ENCODE peak calls at places on chromosomes 12 and 14, in ten cellular contexts. G is HT1080; U is naive thymus-derived CD8-positive, alpha-beta T cell; I is EL; F is GDM1; V is astrocyte of the spinal cord; B is fibroblast of pulmonary artery; P is effector memory CD4-positive, alpha-beta T cell; W is PC-3; D is H54. H is an unnamed sample.
A peak's percentile ranks its signal among the peaks of the same experiment; 100 is the strongest.

GRCh38 chr12:56803750-56804149 is 40.6 kb downstream of the HSD17B6 start:
- DNase-seq in F (no peak), B (no peak), P (no peak), U (no peak), I (no peak), V (no peak), G (peak; percentile 72), D (no peak), W (peak; percentile 25), H (peak; percentile 0)

GRCh38 chr12:65528127-65528526 is 249.6 kb downstream of the MSRB3 start:
- DNase-seq in B (no peak), G (no peak), I (no peak), W (no peak), D (no peak), U (no peak), V (no peak), F (no peak), P (no peak), H (no peak)

GRCh38 chr12:46370792-46371717 is 1.5 kb downstream of the SLC38A2 start:
- DNase-seq in W (peak; percentile 91), U (peak; percentile 92), V (peak; percentile 90), I (peak; percentile 88), D (peak; percentile 62), G (peak; percentile 91), F (peak; percentile 89), P (peak; percentile 88), B (peak; percentile 88), H (peak; percentile 68)

GRCh38 chr14:70902186-70902585 is 5.1 kb upstream of the PCNX1 start:
- DNase-seq in V (no peak), B (no peak), U (no peak), F (no peak), W (no peak), I (no peak), P (no peak), D (no peak), G (no peak), H (no peak)

GRCh38 chr12:6264402-6265037 is 46.0 kb upstream of the PLEKHG6 start:
- DNase-seq in P (no peak), W (no peak), V (no peak), F (no peak), B (no peak), I (no peak), G (no peak), U (no peak), D (no peak), H (no peak)

GRCh38 chr12:54479421-54479820 is 6.0 kb upstream of the GTSF1 start:
- DNase-seq in G (no peak), V (peak; percentile 62), W (peak; percentile 9), U (no peak), P (no peak), I (peak; percentile 85), F (no peak), D (peak; percentile 45), B (peak; percentile 41), H (no peak)

GRCh38 chr12:18634382-18634781 is 103.4 kb downstream of the PLCZ1 start:
- DNase-seq in B (no peak), U (no peak), G (no peak), F (no peak), P (no peak), W (no peak), D (no peak), V (no peak), I (no peak), H (no peak)

GRCh38 chr14:50351016-50351415 is 38.9 kb downstream of the DMAC2L start:
- DNase-seq in F (no peak), V (peak; percentile 31), B (no peak), W (no peak), G (no peak), U (no peak), I (peak; percentile 89), D (no peak), P (no peak), H (peak; percentile 11)

GRCh38 chr14:102500190-102500661 is 9.3 kb downstream of the ANKRD9 start:
- DNase-seq in B (peak; percentile 96), P (no peak), V (peak; percentile 86), F (no peak), G (peak; percentile 52), D (no peak), U (no peak), I (peak; percentile 73), W (no peak), H (no peak)

GRCh38 chr12:108638141-108638823 is 4.6 kb upstream of the SELPLG start:
- DNase-seq in I (no peak), B (no peak), P (no peak), F (peak; percentile 25), G (no peak), D (no peak), W (no peak), V (no peak), U (no peak), H (no peak)

GRCh38 chr14:65933400-65934068 is 521.0 kb downstream of the FUT8 start:
- DNase-seq in F (no peak), I (no peak), G (no peak), D (no peak), P (no peak), W (no peak), U (no peak), B (peak; percentile 1), V (no peak), H (no peak)

GRCh38 chr12:8033153-8034044 is 883 bp downstream of the FOXJ2 start:
- DNase-seq in V (peak; percentile 35), U (peak; percentile 55), F (no peak), I (peak; percentile 69), W (peak; percentile 26), P (peak; percentile 35), D (peak; percentile 62), B (peak; percentile 33), G (peak; percentile 48), H (peak; percentile 9)

GRCh38 chr12:108825205-108825950 is 32.0 kb downstream of the SSH1 start:
- DNase-seq in U (no peak), V (peak; percentile 69), P (no peak), D (no peak), B (peak; percentile 54), W (no peak), G (peak; percentile 64), F (peak; percentile 42), I (peak; percentile 45), H (peak; percentile 10)

GRCh38 chr14:90985601-90986242 is 74.7 kb downstream of the RPS6KA5 start:
- DNase-seq in I (no peak), D (no peak), P (no peak), U (no peak), G (no peak), F (no peak), V (no peak), B (no peak), W (no peak), H (no peak)

GRCh38 chr12:74120644-74121043 is 417.0 kb upstream of the ATXN7L3B start:
- DNase-seq in G (no peak), F (no peak), U (no peak), V (no peak), I (no peak), P (no peak), B (no peak), D (no peak), W (no peak), H (no peak)

GRCh38 chr12:31236998-31237637 is 88.8 kb downstream of the SINHCAF start:
- DNase-seq in U (no peak), D (no peak), P (no peak), B (no peak), W (no peak), I (no peak), F (no peak), G (no peak), V (no peak), H (no peak)

GRCh38 chr12:83408841-83409240 is 722.1 kb downstream of the TMTC2 start:
- DNase-seq in G (no peak), B (no peak), W (no peak), I (no peak), P (no peak), D (no peak), F (no peak), V (peak; percentile 68), U (no peak), H (no peak)

H was measured in RCC 7860.